ENCODE peak calls at places on chromosomes 2 and 18, in four cellular contexts. K is stimulated activated CD4-positive, alpha-beta T cell treated with anti-CD3 and anti-CD28 coated beads, Interleukin-15, amount 100 ng/mL, for 1 hour; I is mucosa of descending colon; O is aorta. J is an unnamed sample.

GRCh38 chr2:10584242-10584753 is 105.5 kb downstream of the NOL10 start:
- DNase-seq in O (no peak), I (no peak), K (no peak), J (no peak)

GRCh38 chr2:210539578-210540416 is 16.6 kb upstream of the CPS1 start:
- DNase-seq in I (no peak), K (no peak), O (no peak), J (no peak)

GRCh38 chr2:216648105-216648504 is 14.9 kb downstream of the IGFBP2 start:
- DNase-seq in I (no peak), O (no peak), K (no peak), J (no peak)

GRCh38 chr2:83587309-83587708 is 871.8 kb downstream of the SUCLG1 start:
- DNase-seq in K (no peak), O (no peak), I (no peak), J (no peak)

GRCh38 chr2:81412681-81413080 is 1108.1 kb upstream of the LRRTM1 start:
- DNase-seq in O (no peak), I (no peak), K (no peak), J (no peak)

GRCh38 chr2:17754773-17755425 is 961 bp downstream of the GEN1 start:
- DNase-seq in K (no peak), I (no peak), O (no peak), J (no peak)

GRCh38 chr2:231384970-231385369 is 10.5 kb upstream of the B3GNT7 start:
- DNase-seq in I (no peak), O (no peak), K (no peak), J (no peak)

GRCh38 chr2:176680916-176681315 is 411.7 kb downstream of the MTX2 start:
- DNase-seq in I (no peak), O (no peak), K (no peak), J (no peak)

GRCh38 chr18:24161304-24161703 is 22.4 kb downstream of the CABYR start:
- DNase-seq in K (no peak), O (no peak), I (no peak), J (no peak)

GRCh38 chr2:33475381-33476099 is 909 bp upstream of the RASGRP3 start:
- DNase-seq in K (peak; percentile 53), I (peak; percentile 91), O (peak; percentile 86), J (peak; percentile 89)

GRCh38 chr18:8705280-8705940 is at the start of gene MTCL1:
- DNase-seq in I (no peak), K (no peak), O (no peak), J (no peak)

GRCh38 chr2:75002007-75002406 is 43.6 kb downstream of the POLE4 start:
- DNase-seq in I (no peak), K (no peak), O (no peak), J (no peak)

GRCh38 chr2:16179701-16180402 is 239.5 kb downstream of the MYCN start:
- DNase-seq in K (no peak), O (no peak), I (peak; percentile 19), J (no peak)

GRCh38 chr18:61851940-61852451 is 40.8 kb downstream of the RNF152 start:
- DNase-seq in I (no peak), O (peak; percentile 63), K (no peak), J (no peak)

GRCh38 chr2:55862673-55863390 is 60.8 kb downstream of the EFEMP1 start:
- DNase-seq in K (no peak), I (no peak), O (peak; percentile 59), J (no peak)

GRCh38 chr18:56891116-56891515 is 240.0 kb downstream of the WDR7 start:
- DNase-seq in I (no peak), O (no peak), K (no peak), J (no peak)

GRCh38 chr2:8154936-8155335 is 526.9 kb upstream of the ID2 start:
- DNase-seq in O (no peak), K (no peak), I (no peak), J (no peak)

GRCh38 chr2:169395821-169396374 is 33.6 kb upstream of the LRP2 start:
- DNase-seq in O (no peak), I (no peak), K (no peak), J (no peak)

GRCh38 chr2:118878531-118879149 is 31.2 kb upstream of the EN1 start:
- DNase-seq in I (no peak), O (no peak), K (no peak), J (no peak)

GRCh38 chr2:10254373-10255188 is 48.1 kb upstream of the HPCAL1 start:
- DNase-seq in I (no peak), O (peak; percentile 26), K (no peak), J (no peak)

GRCh38 chr2:158743899-158744298 is 51.2 kb upstream of the DAPL1 start:
- DNase-seq in O (no peak), K (no peak), I (no peak), J (no peak)

GRCh38 chr2:173232956-173233744 is 121.5 kb upstream of the CDCA7 start:
- DNase-seq in O (no peak), I (no peak), K (no peak), J (no peak)

GRCh38 chr2:232689152-232689910 is 7.8 kb upstream of the GIGYF2 start:
- DNase-seq in I (peak; percentile 31), K (no peak), O (no peak), J (peak; percentile 29)

GRCh38 chr2:47460766-47461165 is 57.8 kb downstream of the MSH2 start:
- DNase-seq in I (no peak), K (no peak), O (no peak), J (no peak)

GRCh38 chr2:98598781-98599428 is 9.4 kb downstream of the COA5 start:
- DNase-seq in K (no peak), I (no peak), O (no peak), J (no peak)

GRCh38 chr2:216389565-216389964 is 17.3 kb upstream of the MARCHF4 start:
- DNase-seq in O (no peak), I (no peak), K (no peak), J (no peak)

GRCh38 chr2:220365023-220365422 is 737.6 kb downstream of the SLC4A3 start:
- DNase-seq in O (no peak), K (no peak), I (no peak), J (no peak)

GRCh38 chr18:67483237-67483636 is 33.3 kb downstream of the DSEL start:
- DNase-seq in O (peak; percentile 33), K (no peak), I (no peak), J (peak; percentile 22)

J was measured in hippocampal formation.